ENCODE peak calls at places on chromosomes 13 and 19, in eight cellular contexts. Q is right atrium auricular region; S is CD8-positive, alpha-beta T cell; K is A549; N is heart right ventricle; W is pancreas; B is ascending aorta; A is GM23338. E is an unnamed sample.

GRCh38 chr19:16645140-16645539 is 14.8 kb downstream of the SMIM7 start:
- DNase-seq in Q (no peak), S (no peak), K (no peak), N (no peak), W (no peak), B (no peak), A (no peak), E (no peak)

GRCh38 chr13:114049026-114049425 is 75.2 kb upstream of the C13orf46 start:
- DNase-seq in Q (no peak), S (peak; percentile 38), K (no peak), N (no peak), W (no peak), B (no peak), A (no peak), E (no peak)

GRCh38 chr13:107124129-107124718 is 556.3 kb upstream of the ARGLU1 start:
- DNase-seq in Q (no peak), S (no peak), K (peak; percentile 1), N (no peak), W (no peak), B (no peak), A (peak; percentile 46), E (no peak)

GRCh38 chr19:56690668-56691067 is 19.1 kb upstream of the ZNF835 start:
- DNase-seq in Q (no peak), S (no peak), K (no peak), N (no peak), W (no peak), B (no peak), A (no peak), E (no peak)

GRCh38 chr19:48629297-48629598 is 7.9 kb downstream of the DBP start:
- DNase-seq in Q (no peak), S (no peak), K (no peak), N (no peak), W (no peak), B (no peak), A (no peak), E (no peak)

GRCh38 chr13:102710261-102710679 is 15.4 kb upstream of the METTL21C start:
- DNase-seq in Q (no peak), S (no peak), K (no peak), N (no peak), W (no peak), B (no peak), A (no peak), E (no peak)

GRCh38 chr13:38166121-38166520 is 183.5 kb upstream of the UFM1 start:
- DNase-seq in Q (no peak), S (no peak), K (no peak), N (no peak), W (no peak), B (no peak), A (no peak), E (no peak)

GRCh38 chr13:75785130-75785529 is 149.0 kb downstream of the LMO7 start:
- DNase-seq in Q (no peak), S (no peak), K (no peak), N (no peak), W (no peak), B (no peak), A (no peak), E (no peak)

GRCh38 chr19:17159466-17160393 is 55.4 kb upstream of the USE1 start:
- DNase-seq in Q (no peak), S (no peak), K (no peak), N (no peak), W (no peak), B (no peak), A (peak; percentile 92), E (no peak)

GRCh38 chr13:34356686-34357434 is 538.9 kb downstream of the RFC3 start:
- DNase-seq in Q (no peak), S (no peak), K (no peak), N (no peak), W (no peak), B (no peak), A (no peak), E (no peak)

GRCh38 chr13:114146173-114146572 is 13.8 kb upstream of the RASA3 start:
- DNase-seq in Q (no peak), S (no peak), K (no peak), N (no peak), W (no peak), B (no peak), A (no peak), E (no peak)

GRCh38 chr19:925087-925911 is 536 bp upstream of the ARID3A start:
- DNase-seq in Q (peak; percentile 85), S (peak; percentile 76), K (peak; percentile 66), N (peak; percentile 77), W (peak; percentile 80), B (peak; percentile 88), A (peak; percentile 92), E (peak; percentile 83)

GRCh38 chr13:102703721-102704035 is 8.8 kb upstream of the METTL21C start:
- DNase-seq in Q (no peak), S (no peak), K (no peak), N (no peak), W (no peak), B (no peak), A (no peak), E (no peak)

GRCh38 chr13:112619730-112620639 is 32.0 kb upstream of the TUBGCP3 start:
- DNase-seq in Q (peak; percentile 53), S (no peak), K (no peak), N (no peak), W (no peak), B (no peak), A (peak; percentile 85), E (peak; percentile 76)

GRCh38 chr13:31485651-31486051 is 253.7 kb upstream of the RXFP2 start:
- DNase-seq in Q (no peak), S (no peak), K (no peak), N (no peak), W (no peak), B (no peak), A (no peak), E (no peak)

GRCh38 chr19:48933382-48933932 is at the start of gene DHDH:
- DNase-seq in Q (peak; percentile 68), S (peak; percentile 85), K (peak; percentile 88), N (peak; percentile 56), W (peak; percentile 82), B (peak; percentile 85), A (peak; percentile 100), E (peak; percentile 89)

GRCh38 chr13:35512271-35512920 is 35.9 kb upstream of the MAB21L1 start:
- DNase-seq in Q (peak; percentile 63), S (no peak), K (no peak), N (no peak), W (no peak), B (peak; percentile 62), A (no peak), E (no peak)

GRCh38 chr13:36998624-36999041 is 507 bp downstream of the ALG5 start:
- DNase-seq in Q (no peak), S (peak; percentile 17), K (no peak), N (peak; percentile 14), W (peak; percentile 42), B (no peak), A (peak; percentile 47), E (peak; percentile 39)

GRCh38 chr19:37313335-37313627 is 57.6 kb upstream of the ZNF527 start:
- DNase-seq in Q (no peak), S (no peak), K (no peak), N (no peak), W (no peak), B (no peak), A (no peak), E (no peak)

DNA sequence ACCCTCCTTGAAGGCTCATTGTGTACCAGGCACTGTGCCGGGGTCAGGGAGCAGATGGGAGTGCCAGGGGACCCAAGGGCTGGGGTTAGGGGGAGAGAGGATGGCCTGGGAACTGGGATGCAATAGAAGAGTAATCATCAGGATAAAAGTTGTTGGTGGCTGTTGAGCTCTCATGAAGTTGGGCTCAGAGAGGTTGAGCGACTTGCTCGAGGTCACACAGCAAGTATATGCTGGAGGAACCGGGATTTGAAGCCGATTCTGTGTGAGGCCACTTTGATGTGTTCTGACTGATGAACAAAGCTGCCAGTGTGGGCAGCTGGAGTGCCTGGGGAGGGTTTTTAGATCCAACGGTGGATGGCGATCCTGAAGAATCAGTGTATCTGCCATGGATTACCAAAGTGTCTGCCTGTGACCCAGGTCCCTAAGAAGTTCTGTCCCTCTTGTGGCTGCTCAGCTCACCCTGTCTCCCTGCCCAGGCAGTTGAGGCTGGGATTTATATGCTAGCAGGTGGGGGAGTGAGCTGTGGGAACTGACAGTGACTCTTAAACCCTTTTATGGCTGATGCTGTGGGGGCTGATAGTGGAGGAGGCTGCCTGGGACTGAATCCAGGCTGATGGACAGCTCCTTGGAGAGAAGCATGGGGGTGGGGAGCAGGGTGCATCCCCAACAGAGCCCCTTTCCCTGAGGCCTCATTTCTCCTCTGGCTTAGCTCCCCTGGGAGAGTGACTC is 8.3 kb downstream of the ARHGEF18 start:
- DNase-seq in Q (no peak), S (no peak), K (no peak), N (no peak), W (no peak), B (no peak), A (no peak), E (no peak)
- H3K27ac ChIP-seq in Q (no peak overlapping the region), S (no peak overlapping the region), K (no peak overlapping the region), N (no peak overlapping the region), W (no peak overlapping the region), B (no peak overlapping the region), A (no peak overlapping the region), E (no peak overlapping the region)

DNA sequence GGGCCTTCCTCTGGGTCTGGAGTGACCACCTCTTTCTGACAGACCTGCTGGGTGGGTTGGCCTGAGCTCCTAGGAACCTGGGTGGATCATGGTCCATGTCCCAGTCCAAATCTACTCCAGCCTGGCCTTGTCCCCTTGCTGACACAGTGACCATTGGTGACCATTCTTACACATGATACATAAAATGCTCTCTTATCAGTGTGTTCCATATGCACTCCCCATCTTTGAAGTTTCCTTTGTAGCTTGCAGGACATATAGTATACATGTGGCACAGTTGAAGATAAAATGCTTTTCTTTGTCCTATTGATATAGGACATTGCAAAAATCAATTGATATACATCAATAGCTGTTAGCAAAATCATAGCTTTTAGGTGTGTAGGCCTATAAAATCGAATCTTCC is 291.8 kb downstream of the MYO16 start:
- DNase-seq in Q (no peak), S (no peak), K (no peak), N (no peak), W (no peak), B (no peak), A (no peak), E (no peak)
- H3K4me3 ChIP-seq in Q (no peak overlapping the region), S (no peak overlapping the region), K (no peak overlapping the region), N (no peak overlapping the region), W (no peak overlapping the region), B (no peak overlapping the region), A (no peak overlapping the region), E (no peak overlapping the region)

GRCh38 chr19:50465000-50465399 is 11.3 kb upstream of the EMC10 start:
- DNase-seq in Q (no peak), S (no peak), K (no peak), N (no peak), W (no peak), B (no peak), A (no peak), E (no peak)
- TF ChIP-seq CTCF in Q (no peak), S (no peak), K (no peak), N (no peak), W (no peak), B (no peak), A (no peak), E (no peak)

GRCh38 chr13:32745509-32745908 is 159.3 kb downstream of the PDS5B start:
- DNase-seq in Q (no peak), S (no peak), K (no peak), N (no peak), W (no peak), B (no peak), A (no peak), E (no peak)

GRCh38 chr13:32751340-32751739 is 165.1 kb downstream of the PDS5B start:
- DNase-seq in Q (no peak), S (no peak), K (no peak), N (no peak), W (no peak), B (no peak), A (no peak), E (no peak)

GRCh38 chr13:32748305-32748704 is 162.1 kb downstream of the PDS5B start:
- DNase-seq in Q (no peak), S (no peak), K (no peak), N (no peak), W (no peak), B (no peak), A (no peak), E (no peak)

GRCh38 chr13:32746474-32746873 is 160.2 kb downstream of the PDS5B start:
- DNase-seq in Q (no peak), S (no peak), K (no peak), N (no peak), W (no peak), B (no peak), A (no peak), E (no peak)
- H3K27ac ChIP-seq in Q (no peak overlapping the region), S (no peak overlapping the region), K (no peak overlapping the region), N (no peak overlapping the region), W (no peak overlapping the region), B (no peak overlapping the region), A (no peak overlapping the region), E (no peak overlapping the region)